ENCODE peak calls at places on chromosomes 4 and X, in five cellular contexts. One of them, this sample, is unnamed.

GRCh38 chr4:80008351-80008750 is 64.7 kb downstream of the ANTXR2 start:
- DNase-seq in occipital lobe: no peak
- DNase-seq in ACHN: no peak
- DNase-seq in SIG-M5: no peak
- DNase-seq in stimulated activated CD4-positive, alpha-beta T cell treated with anti-CD3 and anti-CD28 coated beads, Interleukin-2, amount 100 ng/mL, for 48 hours: no peak
- DNase-seq in this sample: no peak

GRCh38 chr4:14831447-14831846 is 170.8 kb upstream of the CPEB2 start:
- DNase-seq in occipital lobe: no peak
- DNase-seq in ACHN: no peak
- DNase-seq in SIG-M5: no peak
- DNase-seq in stimulated activated CD4-positive, alpha-beta T cell treated with anti-CD3 and anti-CD28 coated beads, Interleukin-2, amount 100 ng/mL, for 48 hours: no peak
- DNase-seq in this sample: no peak

GRCh38 chrX:72273718-72274117 is 3.3 kb downstream of the RPS4X start:
- DNase-seq in occipital lobe: no peak
- DNase-seq in ACHN: no peak
- DNase-seq in SIG-M5: no peak
- DNase-seq in stimulated activated CD4-positive, alpha-beta T cell treated with anti-CD3 and anti-CD28 coated beads, Interleukin-2, amount 100 ng/mL, for 48 hours: no peak
- DNase-seq in this sample: no peak

GRCh38 chr4:10762541-10762940 is 78.0 kb upstream of the CLNK start:
- DNase-seq in occipital lobe: no peak
- DNase-seq in ACHN: no peak
- DNase-seq in SIG-M5: no peak
- DNase-seq in stimulated activated CD4-positive, alpha-beta T cell treated with anti-CD3 and anti-CD28 coated beads, Interleukin-2, amount 100 ng/mL, for 48 hours: no peak
- DNase-seq in this sample: no peak

GRCh38 chr4:11120435-11120834 is 308.3 kb downstream of the HS3ST1 start:
- DNase-seq in occipital lobe: no peak
- DNase-seq in ACHN: no peak
- DNase-seq in SIG-M5: no peak
- DNase-seq in stimulated activated CD4-positive, alpha-beta T cell treated with anti-CD3 and anti-CD28 coated beads, Interleukin-2, amount 100 ng/mL, for 48 hours: no peak
- DNase-seq in this sample: no peak

GRCh38 chr4:105909699-105910340 is 14.5 kb downstream of the NPNT start:
- DNase-seq in occipital lobe: no peak
- DNase-seq in ACHN: peak
- DNase-seq in SIG-M5: no peak
- DNase-seq in stimulated activated CD4-positive, alpha-beta T cell treated with anti-CD3 and anti-CD28 coated beads, Interleukin-2, amount 100 ng/mL, for 48 hours: no peak
- DNase-seq in this sample: no peak

GRCh38 chrX:68985135-68985725 is 156.4 kb downstream of the EFNB1 start:
- DNase-seq in occipital lobe: no peak
- DNase-seq in ACHN: no peak
- DNase-seq in SIG-M5: no peak
- DNase-seq in stimulated activated CD4-positive, alpha-beta T cell treated with anti-CD3 and anti-CD28 coated beads, Interleukin-2, amount 100 ng/mL, for 48 hours: no peak
- DNase-seq in this sample: no peak

GRCh38 chr4:82230310-82230709 is 143.5 kb downstream of the HNRNPD start:
- DNase-seq in occipital lobe: no peak
- DNase-seq in ACHN: no peak
- DNase-seq in SIG-M5: no peak
- DNase-seq in stimulated activated CD4-positive, alpha-beta T cell treated with anti-CD3 and anti-CD28 coated beads, Interleukin-2, amount 100 ng/mL, for 48 hours: no peak
- DNase-seq in this sample: no peak

GRCh38 chr4:77203380-77204197 is 46.6 kb downstream of the CCNG2 start:
- DNase-seq in occipital lobe: peak
- DNase-seq in ACHN: peak
- DNase-seq in SIG-M5: no peak
- DNase-seq in stimulated activated CD4-positive, alpha-beta T cell treated with anti-CD3 and anti-CD28 coated beads, Interleukin-2, amount 100 ng/mL, for 48 hours: peak
- DNase-seq in this sample: peak

GRCh38 chr4:74716436-74716765 is 77.9 kb downstream of the BTC start:
- DNase-seq in occipital lobe: no peak
- DNase-seq in ACHN: no peak
- DNase-seq in SIG-M5: no peak
- DNase-seq in stimulated activated CD4-positive, alpha-beta T cell treated with anti-CD3 and anti-CD28 coated beads, Interleukin-2, amount 100 ng/mL, for 48 hours: no peak
- DNase-seq in this sample: no peak

GRCh38 chr4:105679186-105679585 is 29.3 kb downstream of the INTS12 start:
- DNase-seq in occipital lobe: no peak
- DNase-seq in ACHN: no peak
- DNase-seq in SIG-M5: no peak
- DNase-seq in stimulated activated CD4-positive, alpha-beta T cell treated with anti-CD3 and anti-CD28 coated beads, Interleukin-2, amount 100 ng/mL, for 48 hours: no peak
- DNase-seq in this sample: no peak

GRCh38 chr4:120000591-120001296 is 65.9 kb downstream of the MAD2L1 start:
- DNase-seq in occipital lobe: no peak
- DNase-seq in ACHN: no peak
- DNase-seq in SIG-M5: no peak
- DNase-seq in stimulated activated CD4-positive, alpha-beta T cell treated with anti-CD3 and anti-CD28 coated beads, Interleukin-2, amount 100 ng/mL, for 48 hours: no peak
- DNase-seq in this sample: no peak

GRCh38 chrX:6738518-6739470 is 203.9 kb upstream of the VCX3A start:
- DNase-seq in occipital lobe: no peak
- DNase-seq in ACHN: no peak
- DNase-seq in SIG-M5: no peak
- DNase-seq in stimulated activated CD4-positive, alpha-beta T cell treated with anti-CD3 and anti-CD28 coated beads, Interleukin-2, amount 100 ng/mL, for 48 hours: no peak
- DNase-seq in this sample: no peak

GRCh38 chrX:19866626-19867410 is 20.6 kb downstream of the SH3KBP1 start:
- DNase-seq in occipital lobe: no peak
- DNase-seq in ACHN: no peak
- DNase-seq in SIG-M5: peak
- DNase-seq in stimulated activated CD4-positive, alpha-beta T cell treated with anti-CD3 and anti-CD28 coated beads, Interleukin-2, amount 100 ng/mL, for 48 hours: no peak
- DNase-seq in this sample: no peak

GRCh38 chr4:34193451-34194154 is 2050.7 kb downstream of the ARAP2 start:
- DNase-seq in occipital lobe: no peak
- DNase-seq in ACHN: no peak
- DNase-seq in SIG-M5: no peak
- DNase-seq in stimulated activated CD4-positive, alpha-beta T cell treated with anti-CD3 and anti-CD28 coated beads, Interleukin-2, amount 100 ng/mL, for 48 hours: no peak
- DNase-seq in this sample: no peak

GRCh38 chr4:7199771-7200441 is 7.6 kb downstream of the SORCS2 start:
- DNase-seq in occipital lobe: no peak
- DNase-seq in ACHN: no peak
- DNase-seq in SIG-M5: no peak
- DNase-seq in stimulated activated CD4-positive, alpha-beta T cell treated with anti-CD3 and anti-CD28 coated beads, Interleukin-2, amount 100 ng/mL, for 48 hours: no peak
- DNase-seq in this sample: no peak

GRCh38 chr4:114077610-114078009 is 98.2 kb upstream of the ARSJ start:
- DNase-seq in occipital lobe: no peak
- DNase-seq in ACHN: peak
- DNase-seq in SIG-M5: no peak
- DNase-seq in stimulated activated CD4-positive, alpha-beta T cell treated with anti-CD3 and anti-CD28 coated beads, Interleukin-2, amount 100 ng/mL, for 48 hours: no peak
- DNase-seq in this sample: no peak

GRCh38 chrX:11480626-11481025 is 185.1 kb downstream of the ARHGAP6 start:
- DNase-seq in occipital lobe: no peak
- DNase-seq in ACHN: no peak
- DNase-seq in SIG-M5: no peak
- DNase-seq in stimulated activated CD4-positive, alpha-beta T cell treated with anti-CD3 and anti-CD28 coated beads, Interleukin-2, amount 100 ng/mL, for 48 hours: no peak
- DNase-seq in this sample: no peak

This sample was measured in posterior cingulate gyrus.